ENCODE peak calls at places on chromosomes 11 and 22, in four cellular contexts. One of them, this sample, is unnamed.

GRCh38 chr11:77602385-77603105 is 12.8 kb downstream of the AQP11 start:
- DNase-seq in HCT116: no peak
- DNase-seq in SK-N-SH: no peak
- DNase-seq in HepG2: peak
- DNase-seq in this sample: peak

GRCh38 chr11:66848671-66849500 is 5.6 kb downstream of the RCE1 start:
- DNase-seq in HCT116: no peak
- DNase-seq in HepG2: no peak
- DNase-seq in SK-N-SH: peak
- DNase-seq in this sample: no peak

GRCh38 chr22:37763012-37763411 is 44.7 kb upstream of the GCAT start:
- DNase-seq in HCT116: no peak
- DNase-seq in SK-N-SH: no peak
- DNase-seq in HepG2: no peak
- DNase-seq in this sample: no peak

GRCh38 chr11:2774173-2775082 is 74.6 kb upstream of the KCNQ1OT1 start:
- DNase-seq in HCT116: no peak
- DNase-seq in SK-N-SH: no peak
- DNase-seq in HepG2: no peak
- DNase-seq in this sample: no peak

GRCh38 chr11:47899801-47900200 is 51.7 kb upstream of the NUP160 start:
- DNase-seq in HCT116: no peak
- DNase-seq in HepG2: no peak
- DNase-seq in SK-N-SH: no peak
- DNase-seq in this sample: no peak

GRCh38 chr22:39179401-39179827 is 26.9 kb upstream of the CBX7 start:
- DNase-seq in HCT116: no peak
- DNase-seq in SK-N-SH: no peak
- DNase-seq in HepG2: no peak
- DNase-seq in this sample: peak

GRCh38 chr11:35859311-35859710 is 84.6 kb upstream of the LDLRAD3 start:
- DNase-seq in HCT116: no peak
- DNase-seq in SK-N-SH: no peak
- DNase-seq in HepG2: no peak
- DNase-seq in this sample: no peak

GRCh38 chr11:121117753-121118152 is 16.7 kb downstream of the TECTA start:
- DNase-seq in SK-N-SH: no peak
- DNase-seq in HepG2: no peak
- DNase-seq in HCT116: no peak
- DNase-seq in this sample: no peak

GRCh38 chr22:31084811-31085492 is 3.8 kb downstream of the SMTN start:
- DNase-seq in HCT116: no peak
- DNase-seq in SK-N-SH: peak
- DNase-seq in HepG2: no peak
- DNase-seq in this sample: peak

GRCh38 chr11:23765862-23766261 is 731.0 kb upstream of the LUZP2 start:
- DNase-seq in HepG2: no peak
- DNase-seq in HCT116: no peak
- DNase-seq in SK-N-SH: no peak
- DNase-seq in this sample: no peak

GRCh38 chr11:87443707-87444106 is 406.0 kb downstream of the TMEM135 start:
- DNase-seq in SK-N-SH: no peak
- DNase-seq in HepG2: no peak
- DNase-seq in HCT116: no peak
- DNase-seq in this sample: no peak

GRCh38 chr11:76824083-76824939 is 36.4 kb upstream of the ACER3 start:
- DNase-seq in HCT116: peak
- DNase-seq in HepG2: no peak
- DNase-seq in SK-N-SH: no peak
- DNase-seq in this sample: peak

GRCh38 chr22:31347251-31348008 is 1.3 kb upstream of the PATZ1 start:
- DNase-seq in SK-N-SH: peak
- DNase-seq in HCT116: peak
- DNase-seq in HepG2: peak
- DNase-seq in this sample: no peak

GRCh38 chr11:11514246-11514645 is 107.6 kb downstream of the GALNT18 start:
- DNase-seq in SK-N-SH: no peak
- DNase-seq in HepG2: no peak
- DNase-seq in HCT116: no peak
- DNase-seq in this sample: no peak

GRCh38 chr11:63682045-63682915 is 980 bp downstream of the RTN3 start:
- DNase-seq in SK-N-SH: peak
- DNase-seq in HCT116: no peak
- DNase-seq in HepG2: peak
- DNase-seq in this sample: peak

GRCh38 chr11:30567644-30568043 is 18.5 kb downstream of the MPPED2 start:
- DNase-seq in HepG2: no peak
- DNase-seq in HCT116: no peak
- DNase-seq in SK-N-SH: no peak
- DNase-seq in this sample: no peak

GRCh38 chr11:46339816-46340215 is 7.4 kb upstream of the DGKZ start:
- DNase-seq in HCT116: no peak
- DNase-seq in SK-N-SH: no peak
- DNase-seq in HepG2: no peak
- DNase-seq in this sample: no peak

GRCh38 chr11:46343520-46343919 is 3.7 kb upstream of the DGKZ start:
- DNase-seq in SK-N-SH: no peak
- DNase-seq in HepG2: peak
- DNase-seq in HCT116: no peak
- DNase-seq in this sample: no peak

GRCh38 chr11:46345131-46345597 is 2.1 kb upstream of the DGKZ start:
- DNase-seq in SK-N-SH: no peak
- DNase-seq in HCT116: no peak
- DNase-seq in HepG2: no peak
- DNase-seq in this sample: peak

GRCh38 chr11:46341454-46341853 is 5.8 kb upstream of the DGKZ start:
- DNase-seq in HepG2: no peak
- DNase-seq in SK-N-SH: no peak
- DNase-seq in HCT116: no peak
- DNase-seq in this sample: no peak

DNA sequence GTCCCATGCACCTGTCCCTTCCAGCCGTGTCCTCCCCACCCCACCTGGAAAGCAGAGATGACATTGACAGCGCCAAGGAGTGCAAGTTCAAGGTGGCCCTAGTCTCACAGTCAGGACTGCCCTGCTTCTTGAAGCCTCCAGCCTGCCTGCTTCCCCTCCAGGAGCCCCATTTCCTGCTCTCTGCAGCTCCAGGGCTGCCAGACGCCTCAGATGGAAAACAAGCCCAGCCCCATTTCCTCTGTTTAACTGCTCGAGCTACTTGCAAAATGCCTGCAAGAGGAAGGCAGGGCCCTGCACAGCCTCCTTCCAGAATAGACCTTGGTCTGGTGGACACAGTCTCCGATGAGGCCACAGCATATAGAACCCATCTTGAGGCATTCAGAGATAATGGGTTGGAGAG is 5.0 kb upstream of the DGKZ start:
- DNase-seq in HCT116: no peak
- DNase-seq in HepG2: no peak
- DNase-seq in SK-N-SH: no peak
- DNase-seq in this sample: no peak
- TF ChIP-seq ELF1 in HCT116: no peak
- TF ChIP-seq ELF1 in HepG2: no peak
- TF ChIP-seq ELF1 in SK-N-SH: no peak
- TF ChIP-seq ELF1 in this sample: no peak

GRCh38 chr11:122765487-122766131 is 72.7 kb upstream of the CRTAM start:
- DNase-seq in HepG2: no peak
- DNase-seq in HCT116: no peak
- DNase-seq in SK-N-SH: no peak
- DNase-seq in this sample: no peak
- TF ChIP-seq ELF1 in HepG2: no peak
- TF ChIP-seq ELF1 in HCT116: no peak
- TF ChIP-seq ELF1 in SK-N-SH: no peak
- TF ChIP-seq ELF1 in this sample: no peak

GRCh38 chr11:34585870-34586654 is 34.8 kb upstream of the EHF start:
- DNase-seq in HCT116: peak
- DNase-seq in HepG2: peak
- DNase-seq in SK-N-SH: peak
- DNase-seq in this sample: peak
- TF ChIP-seq ELF1 in HCT116: no peak
- TF ChIP-seq ELF1 in HepG2: no peak
- TF ChIP-seq ELF1 in SK-N-SH: no peak
- TF ChIP-seq ELF1 in this sample: no peak

GRCh38 chr11:81658722-81659121 is 1074.9 kb downstream of the FAM181B start:
- DNase-seq in SK-N-SH: peak
- DNase-seq in HCT116: no peak
- DNase-seq in HepG2: peak
- DNase-seq in this sample: peak
- TF ChIP-seq ELF1 in SK-N-SH: no peak
- TF ChIP-seq ELF1 in HCT116: no peak
- TF ChIP-seq ELF1 in HepG2: no peak
- TF ChIP-seq ELF1 in this sample: no peak

GRCh38 chr22:42261266-42261665 is 9.2 kb downstream of the TCF20 start:
- DNase-seq in HepG2: no peak
- DNase-seq in SK-N-SH: no peak
- DNase-seq in HCT116: no peak
- DNase-seq in this sample: no peak
- TF ChIP-seq ELF1 in HepG2: no peak
- TF ChIP-seq ELF1 in SK-N-SH: no peak
- TF ChIP-seq ELF1 in HCT116: no peak
- TF ChIP-seq ELF1 in this sample: no peak

GRCh38 chr11:69207165-69207889 is 51.6 kb downstream of the SMIM38 start:
- DNase-seq in HepG2: no peak
- DNase-seq in SK-N-SH: no peak
- DNase-seq in HCT116: no peak
- DNase-seq in this sample: no peak
- TF ChIP-seq ELF1 in HepG2: no peak
- TF ChIP-seq ELF1 in SK-N-SH: no peak
- TF ChIP-seq ELF1 in HCT116: no peak
- TF ChIP-seq ELF1 in this sample: no peak

DNA sequence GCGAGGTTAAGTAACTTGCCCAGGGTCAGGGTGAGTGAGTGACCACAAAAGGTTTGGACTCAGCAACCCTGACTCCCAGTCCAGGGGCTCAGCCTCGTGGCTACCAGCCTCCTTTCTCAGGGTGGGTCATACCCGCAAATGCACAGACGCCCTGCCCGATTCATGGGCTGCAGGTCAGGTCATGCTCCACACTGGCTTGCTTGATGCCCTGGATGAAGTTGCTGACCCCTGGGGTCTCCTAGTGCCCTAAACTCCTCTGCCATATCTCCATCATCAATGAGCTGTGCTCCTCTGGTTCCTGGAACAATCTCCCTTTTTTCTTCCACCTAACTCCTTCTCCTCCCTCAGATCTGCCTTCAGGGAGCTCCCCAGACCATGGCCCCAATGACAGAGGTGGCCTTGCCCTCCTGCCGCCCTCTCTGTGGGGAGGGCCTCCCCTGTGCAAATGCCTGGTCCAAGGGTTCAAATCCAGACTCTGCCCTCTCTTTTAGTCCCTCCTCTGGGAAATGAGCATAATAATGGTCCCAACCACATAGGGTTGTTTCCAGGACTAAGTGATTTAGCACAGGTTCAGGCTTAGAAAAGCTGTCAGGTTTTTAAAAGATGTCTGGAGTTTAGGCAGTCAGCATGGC is 63.4 kb downstream of the CD82 start:
- DNase-seq in HepG2: no peak
- DNase-seq in SK-N-SH: no peak
- DNase-seq in HCT116: no peak
- DNase-seq in this sample: no peak
- TF ChIP-seq ELF1 in HepG2: no peak
- TF ChIP-seq ELF1 in SK-N-SH: no peak
- TF ChIP-seq ELF1 in HCT116: no peak
- TF ChIP-seq ELF1 in this sample: no peak

DNA sequence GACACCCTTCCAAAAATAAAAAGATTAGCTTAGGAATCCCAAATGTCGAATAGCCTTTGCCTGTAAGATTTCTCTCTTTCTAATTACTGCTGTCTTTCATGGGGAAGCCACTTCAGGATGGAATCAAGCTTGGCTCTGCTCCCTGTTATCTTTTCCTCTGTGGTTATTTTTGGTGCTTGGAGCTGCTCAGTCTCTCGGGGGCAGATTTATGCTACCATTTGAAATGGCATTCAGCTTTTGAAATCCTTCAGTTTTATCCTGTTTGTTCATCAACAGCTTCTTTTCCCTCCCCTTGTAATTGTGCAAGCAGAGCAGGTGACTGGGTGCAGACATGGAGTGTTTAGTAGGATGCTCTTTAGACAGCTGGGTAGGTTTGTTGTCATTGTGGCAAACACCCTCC is 111.0 kb downstream of the DBX1 start:
- DNase-seq in HepG2: no peak
- DNase-seq in HCT116: no peak
- DNase-seq in SK-N-SH: no peak
- DNase-seq in this sample: no peak
- TF ChIP-seq ELF1 in HepG2: no peak
- TF ChIP-seq ELF1 in HCT116: no peak
- TF ChIP-seq ELF1 in SK-N-SH: no peak
- TF ChIP-seq ELF1 in this sample: no peak

GRCh38 chr11:5349550-5349949 is 1.8 kb upstream of the OR51B6 start:
- DNase-seq in SK-N-SH: no peak
- DNase-seq in HepG2: no peak
- DNase-seq in HCT116: no peak
- DNase-seq in this sample: no peak

GRCh38 chr11:5348516-5349194 is 2.7 kb upstream of the OR51B6 start:
- DNase-seq in HepG2: no peak
- DNase-seq in HCT116: no peak
- DNase-seq in SK-N-SH: no peak
- DNase-seq in this sample: no peak

GRCh38 chr11:5351208-5351607 is at the start of gene OR51B6:
- DNase-seq in HepG2: no peak
- DNase-seq in HCT116: no peak
- DNase-seq in SK-N-SH: no peak
- DNase-seq in this sample: no peak

GRCh38 chr11:5343474-5344335 is at the start of gene OR51B5:
- DNase-seq in SK-N-SH: no peak
- DNase-seq in HCT116: no peak
- DNase-seq in HepG2: no peak
- DNase-seq in this sample: no peak

DNA sequence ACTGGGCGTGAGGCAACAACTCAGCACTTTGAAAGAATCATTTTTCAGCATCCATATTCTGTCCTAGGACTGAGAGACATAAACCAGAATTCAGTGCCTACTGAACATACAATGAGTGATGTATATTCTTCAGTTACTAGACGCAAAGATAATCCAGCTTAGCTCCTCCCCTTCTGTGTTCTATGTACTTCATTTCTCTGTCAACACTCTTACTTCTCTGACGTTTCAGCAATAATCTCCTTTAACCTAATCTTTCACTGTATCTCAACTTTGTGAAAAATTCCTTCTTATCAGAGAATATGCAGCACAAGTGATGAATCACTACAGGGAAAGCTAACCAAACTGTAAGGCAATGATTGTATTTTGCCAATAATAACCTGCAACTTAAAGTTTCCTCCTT is 2.5 kb upstream of the OR51B5 start:
- DNase-seq in SK-N-SH: no peak
- DNase-seq in HCT116: no peak
- DNase-seq in HepG2: no peak
- DNase-seq in this sample: no peak
- TF ChIP-seq ELF1 in SK-N-SH: no peak
- TF ChIP-seq ELF1 in HCT116: no peak
- TF ChIP-seq ELF1 in HepG2: no peak
- TF ChIP-seq ELF1 in this sample: no peak

DNA sequence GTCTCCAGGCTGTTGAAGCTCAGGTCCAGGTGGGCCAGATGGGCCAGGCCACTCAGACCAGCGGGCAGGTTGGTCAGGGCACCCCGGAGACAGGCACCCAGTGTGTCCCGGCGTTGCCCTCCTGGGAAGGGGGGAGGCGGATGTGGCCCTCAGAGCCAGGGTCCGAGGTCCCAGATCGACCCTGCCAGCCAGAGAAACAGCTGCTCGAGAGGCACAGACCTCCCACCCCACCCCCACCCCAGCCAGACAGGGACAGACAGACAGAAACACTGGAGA is 1.6 kb downstream of the PIDD1 start:
- DNase-seq in HCT116: no peak
- DNase-seq in HepG2: no peak
- DNase-seq in SK-N-SH: no peak
- DNase-seq in this sample: no peak
- TF ChIP-seq ELF1 in HCT116: no peak
- TF ChIP-seq ELF1 in HepG2: no peak
- TF ChIP-seq ELF1 in SK-N-SH: no peak
- TF ChIP-seq ELF1 in this sample: no peak